ENCODE peak calls at places on chromosomes 2 and 18, in ten cellular contexts. P, C, D, W, A, L, Y, M, V and I are unnamed samples.

GRCh38 chr2:71500426-71501079 is 47.2 kb downstream of the DYSF start:
- DNase-seq in P (no peak), C (no peak), W (no peak), M (no peak), A (no peak), D (no peak), L (no peak), Y (no peak), V (no peak), I (no peak)

GRCh38 chr2:231244382-231245252 is 46.2 kb downstream of the ARMC9 start:
- DNase-seq in M (no peak), Y (no peak), P (no peak), V (no peak), L (no peak), W (no peak), C (no peak), A (no peak), D (no peak), I (no peak)

GRCh38 chr2:88116669-88117432 is 11.0 kb downstream of the FABP1 start:
- DNase-seq in L (no peak), C (no peak), V (no peak), A (no peak), Y (no peak), D (no peak), P (no peak), M (no peak), W (no peak), I (no peak)

GRCh38 chr2:148525130-148525529 is 119.4 kb upstream of the EPC2 start:
- DNase-seq in A (no peak), V (no peak), Y (no peak), D (no peak), P (no peak), W (peak), M (no peak), C (no peak), L (no peak), I (no peak)

GRCh38 chr2:158725496-158725895 is 69.6 kb upstream of the DAPL1 start:
- DNase-seq in M (no peak), L (no peak), V (no peak), W (no peak), D (no peak), A (peak), Y (no peak), P (no peak), C (no peak), I (peak)

GRCh38 chr2:147559068-147559467 is 285.8 kb upstream of the ACVR2A start:
- DNase-seq in C (no peak), W (no peak), P (no peak), D (no peak), Y (no peak), A (no peak), L (no peak), M (no peak), V (no peak), I (no peak)

GRCh38 chr18:70232251-70232650 is 26.8 kb upstream of the RTTN start:
- DNase-seq in C (no peak), D (no peak), W (no peak), L (no peak), Y (no peak), M (no peak), P (no peak), A (no peak), V (no peak), I (no peak)

GRCh38 chr2:24409700-24410556 is 49.6 kb upstream of the ITSN2 start:
- DNase-seq in P (peak), C (peak), V (no peak), A (peak), D (peak), Y (peak), W (no peak), L (peak), M (no peak), I (peak)

GRCh38 chr2:111189106-111189505 is 68.4 kb downstream of the BCL2L11 start:
- DNase-seq in P (no peak), C (no peak), W (no peak), M (no peak), V (no peak), L (no peak), A (no peak), Y (no peak), D (no peak), I (no peak)

GRCh38 chr18:44887227-44887631 is 206.5 kb downstream of the SETBP1 start:
- DNase-seq in C (no peak), W (no peak), A (no peak), V (no peak), L (peak), P (peak), D (no peak), M (no peak), Y (peak), I (no peak)

GRCh38 chr2:36594849-36595248 is 3.1 kb downstream of the FEZ2 start:
- DNase-seq in W (no peak), M (no peak), V (no peak), D (no peak), P (no peak), L (no peak), A (no peak), Y (no peak), C (no peak), I (no peak)

GRCh38 chr2:65435625-65436168 is 3.3 kb upstream of the SPRED2 start:
- DNase-seq in M (peak), W (peak), P (peak), Y (peak), D (peak), C (peak), A (peak), L (peak), V (peak), I (peak)

GRCh38 chr2:63078852-63079606 is 28.4 kb downstream of the OTX1 start:
- DNase-seq in P (no peak), L (peak), V (no peak), W (no peak), Y (peak), M (no peak), C (no peak), D (peak), A (peak), I (no peak)

GRCh38 chr2:148614332-148615049 is 30.1 kb upstream of the EPC2 start:
- DNase-seq in C (no peak), V (peak), A (peak), Y (peak), W (no peak), L (peak), P (peak), M (no peak), D (no peak), I (peak)

GRCh38 chr2:156400704-156401678 is 35.2 kb upstream of the GPD2 start:
- DNase-seq in M (peak), V (peak), Y (peak), A (peak), P (peak), L (peak), C (peak), D (peak), W (peak), I (peak)

GRCh38 chr2:188852752-188853151 is 121.4 kb upstream of the COL3A1 start:
- DNase-seq in C (no peak), A (no peak), P (no peak), L (peak), M (no peak), V (no peak), Y (no peak), W (no peak), D (no peak), I (no peak)

GRCh38 chr18:54679318-54680149 is 88.5 kb downstream of the DYNAP start:
- DNase-seq in M (no peak), P (peak), V (no peak), Y (peak), L (peak), D (peak), A (peak), W (no peak), C (no peak), I (no peak)

GRCh38 chr2:49255325-49256023 is 101.2 kb upstream of the FSHR start:
- DNase-seq in A (no peak), W (no peak), D (no peak), Y (no peak), C (no peak), V (no peak), P (no peak), L (no peak), M (no peak), I (no peak)

GRCh38 chr18:65206551-65207260 is 544.1 kb upstream of the CDH7 start:
- DNase-seq in A (peak), W (no peak), P (peak), Y (peak), L (no peak), D (peak), M (no peak), C (no peak), V (no peak), I (no peak)

GRCh38 chr2:190763901-190764514 is 115.1 kb downstream of the NAB1 start:
- DNase-seq in P (no peak), A (no peak), L (peak), D (no peak), C (no peak), W (no peak), V (no peak), M (no peak), Y (no peak), I (no peak)

GRCh38 chr2:154846842-154847241 is 148.3 kb downstream of the KCNJ3 start:
- DNase-seq in P (no peak), M (no peak), W (no peak), D (no peak), C (no peak), Y (no peak), V (no peak), L (no peak), A (no peak), I (no peak)

GRCh38 chr2:218387369-218388194 is 5.5 kb downstream of the SLC11A1 start:
- DNase-seq in W (no peak), P (no peak), Y (no peak), A (peak), V (peak), D (peak), L (peak), C (no peak), M (no peak), I (no peak)

GRCh38 chr2:199455533-199456382 is 2.0 kb downstream of the SATB2 start:
- DNase-seq in D (peak), W (peak), A (peak), M (peak), Y (peak), P (no peak), L (no peak), C (no peak), V (no peak), I (no peak)

GRCh38 chr2:3171564-3172264 is 205.9 kb downstream of the EIPR1 start:
- DNase-seq in A (no peak), W (no peak), D (no peak), V (no peak), Y (no peak), C (no peak), P (no peak), M (peak), L (no peak), I (no peak)

GRCh38 chr2:44392338-44392943 is 30.7 kb downstream of the CAMKMT start:
- DNase-seq in D (peak), A (peak), W (no peak), C (no peak), M (no peak), L (peak), Y (peak), V (no peak), P (peak), I (no peak)
- TF ChIP-seq CTCF in D (peak), A (peak), W (peak), C (peak), M (no peak), L (peak), Y (no peak), V (peak), P (peak), I (no peak)

GRCh38 chr2:29806461-29806860 is 114.9 kb downstream of the ALK start:
- DNase-seq in P (no peak), Y (no peak), V (no peak), A (no peak), L (no peak), C (no peak), D (no peak), M (no peak), W (no peak), I (no peak)
- TF ChIP-seq CTCF in P (no peak), Y (no peak), V (no peak), A (no peak), L (no peak), C (no peak), D (no peak), M (no peak), W (no peak), I (no peak)

DNA sequence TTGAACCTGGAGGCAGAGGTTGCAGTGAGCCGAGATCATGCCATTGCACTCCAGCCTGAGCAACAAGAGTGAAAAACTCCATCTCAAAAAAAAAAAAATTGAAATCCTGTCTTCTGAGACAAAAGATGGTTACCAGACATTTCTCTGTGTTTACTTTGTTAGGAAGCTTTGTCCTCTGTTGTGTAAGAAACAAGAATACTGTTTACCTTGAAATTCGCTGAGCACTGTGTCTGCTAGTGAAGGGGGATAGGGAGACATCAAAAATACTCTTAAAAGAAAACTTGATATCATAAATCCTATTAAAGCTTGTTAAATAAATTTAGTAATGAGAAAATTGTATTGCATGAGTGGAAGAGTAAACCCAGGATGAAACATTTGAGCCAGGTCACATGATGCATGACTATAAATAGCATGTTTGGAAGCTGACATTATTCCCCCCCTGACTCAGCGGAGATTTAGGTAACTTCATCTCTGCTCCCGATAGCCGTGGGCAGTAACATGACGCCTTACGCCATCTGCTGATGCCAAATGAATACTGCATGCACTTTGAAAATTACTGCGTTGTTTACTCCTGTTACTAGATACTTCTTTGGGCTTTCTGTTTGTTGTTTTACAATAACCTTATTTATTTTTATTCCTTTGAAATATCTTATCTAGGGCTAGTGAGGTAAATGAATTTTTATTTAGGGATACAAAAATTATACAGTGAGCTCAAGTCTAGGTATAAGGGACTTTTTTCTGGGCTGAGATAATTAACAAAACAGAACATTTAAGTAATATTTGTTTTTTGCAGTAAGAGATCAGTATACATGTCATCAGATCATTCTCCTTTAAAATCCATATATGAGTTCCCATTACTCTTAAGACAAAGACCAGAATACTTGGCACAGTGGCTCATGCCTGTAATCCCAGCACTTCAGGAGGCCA is 134.9 kb downstream of the MAP3K20 start:
- DNase-seq in P (no peak), L (peak), A (peak), V (peak), Y (peak), D (peak), W (peak), M (no peak), C (peak), I (no peak)
- TF ChIP-seq CTCF in P (peak), L (peak), A (peak), V (peak), Y (peak), D (peak), W (peak), M (peak), C (peak), I (no peak)

DNA sequence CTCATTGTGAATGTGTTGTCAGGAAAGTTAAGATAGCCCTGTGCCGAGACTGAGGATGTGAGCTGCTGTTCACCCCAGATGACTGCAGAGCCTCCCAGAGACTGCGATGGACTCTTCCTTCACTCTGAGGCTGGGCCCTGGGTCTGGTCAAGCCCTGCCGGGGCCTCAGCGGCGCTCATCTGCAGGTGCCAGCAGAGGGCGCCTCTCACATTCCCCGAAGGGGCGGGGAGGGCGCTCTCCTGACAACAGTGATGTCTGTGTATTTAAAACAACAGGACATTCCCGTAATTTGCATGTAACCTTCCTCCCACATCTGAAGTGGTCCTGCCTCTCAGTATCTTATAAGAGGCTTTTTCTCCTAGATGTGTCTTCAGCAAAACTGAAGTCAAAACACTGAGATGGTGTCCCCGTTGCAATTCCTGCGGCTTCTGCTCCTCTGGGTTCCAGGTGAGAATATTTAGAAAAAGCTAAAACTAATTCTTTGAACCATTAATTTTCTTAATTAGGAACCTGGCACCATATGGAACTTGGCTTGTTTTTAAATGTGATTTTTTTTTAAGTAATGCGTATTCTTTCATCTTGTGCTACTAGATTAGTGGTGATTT is 1377.9 kb downstream of the RPIA start:
- DNase-seq in W (no peak), L (peak), C (no peak), D (no peak), Y (peak), V (no peak), M (no peak), P (peak), A (peak), I (no peak)
- TF ChIP-seq CTCF in W (no peak), L (peak), C (no peak), D (no peak), Y (peak), V (peak), M (no peak), P (peak), A (peak), I (no peak)